ENCODE peak calls at places on chromosomes 7 and 10, in five cellular contexts. K is right atrium auricular region; R is neural progenitor cell; B is dorsolateral prefrontal cortex; X is Jurkat, Clone E6-1. S is an unnamed sample.

GRCh38 chr7:50696810-50697582 is 85.7 kb downstream of the GRB10 start:
- DNase-seq in K (no peak), R (peak; percentile 16), B (no peak), X (peak; percentile 15), S (no peak)

GRCh38 chr10:112956631-112957350 is 6.7 kb downstream of the TCF7L2 start:
- DNase-seq in K (no peak), R (peak; percentile 48), B (no peak), X (no peak), S (no peak)

GRCh38 chr10:83023647-83024046 is 1115.7 kb upstream of the GHITM start:
- DNase-seq in K (no peak), R (no peak), B (no peak), X (no peak), S (no peak)

GRCh38 chr10:29127037-29127436 is 161.8 kb upstream of the LYZL1 start:
- DNase-seq in K (no peak), R (peak; percentile 7), B (no peak), X (no peak), S (no peak)

GRCh38 chr7:111863269-111863668 is 301.0 kb upstream of the IMMP2L start:
- DNase-seq in K (no peak), R (no peak), B (no peak), X (no peak), S (no peak)

GRCh38 chr10:99395750-99396445 is 34.5 kb downstream of the GOT1 start:
- DNase-seq in K (peak; percentile 43), R (no peak), B (no peak), X (peak; percentile 11), S (no peak)

GRCh38 chr7:99525713-99526440 is 21.4 kb downstream of the ZKSCAN5 start:
- DNase-seq in K (no peak), R (peak; percentile 17), B (no peak), X (no peak), S (no peak)

GRCh38 chr7:87059525-87060287 is at the start of gene ELAPOR2:
- DNase-seq in K (peak; percentile 60), R (peak; percentile 95), B (peak; percentile 94), X (peak; percentile 45), S (peak; percentile 87)

GRCh38 chr7:101634196-101634717 is 5.2 kb upstream of the MYL10 start:
- DNase-seq in K (no peak), R (no peak), B (no peak), X (no peak), S (no peak)

GRCh38 chr7:74043523-74043951 is 15.6 kb downstream of the ELN start:
- DNase-seq in K (no peak), R (peak; percentile 79), B (no peak), X (no peak), S (no peak)

GRCh38 chr10:72561745-72562166 is 64.1 kb downstream of the MICU1 start:
- DNase-seq in K (no peak), R (no peak), B (no peak), X (no peak), S (peak; percentile 78)

GRCh38 chr7:7569615-7570014 is 2.9 kb downstream of the MIOS start:
- DNase-seq in K (no peak), R (no peak), B (no peak), X (no peak), S (no peak)

GRCh38 chr7:18400281-18400680 is 95.3 kb upstream of the HDAC9 start:
- DNase-seq in K (no peak), R (no peak), B (no peak), X (no peak), S (no peak)

GRCh38 chr10:100482834-100483185 is 20.0 kb downstream of the WNT8B start:
- DNase-seq in K (no peak), R (no peak), B (no peak), X (no peak), S (no peak)
- H3K4me3 ChIP-seq in K (peak overlapping the region; percentile 54), R (peak overlapping the region; percentile 50), B (peak overlapping the region; percentile 60), X (peak overlapping the region; percentile 56), S (peak overlapping the region; percentile 71)

DNA sequence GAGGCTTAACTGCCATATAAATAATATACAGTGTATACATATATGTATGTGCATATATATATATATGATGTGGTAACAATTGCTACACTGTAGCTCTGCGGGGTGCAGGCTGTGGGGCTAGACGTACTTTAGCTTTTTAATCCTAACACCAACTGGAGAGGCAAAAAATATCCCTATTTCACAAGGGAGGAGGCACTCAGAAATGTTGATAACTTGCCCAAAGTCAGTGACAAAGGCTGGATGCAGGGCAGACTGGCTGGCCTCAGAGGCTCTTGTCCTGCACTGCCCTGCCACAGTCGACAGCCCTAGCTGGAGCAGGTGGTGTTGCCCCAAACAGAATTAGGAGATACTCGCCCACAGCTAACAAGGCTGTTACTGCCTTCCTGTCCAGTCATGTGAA is 1.5 kb upstream of the RELN start:
- DNase-seq in K (no peak), R (no peak), B (no peak), X (no peak), S (no peak)
- H3K4me3 ChIP-seq in K (no peak overlapping the region), R (no peak overlapping the region), B (no peak overlapping the region), X (no peak overlapping the region), S (no peak overlapping the region)

GRCh38 chr7:163298-163695 is 29.1 kb upstream of the FAM20C start:
- DNase-seq in K (no peak), R (no peak), B (no peak), X (no peak), S (no peak)

GRCh38 chr7:162583-163297 is 29.6 kb upstream of the FAM20C start:
- DNase-seq in K (no peak), R (no peak), B (no peak), X (no peak), S (no peak)

GRCh38 chr7:164882-165660 is 27.3 kb upstream of the FAM20C start:
- DNase-seq in K (no peak), R (no peak), B (no peak), X (no peak), S (no peak)

GRCh38 chr7:165661-166369 is 26.6 kb upstream of the FAM20C start:
- DNase-seq in K (no peak), R (no peak), B (no peak), X (no peak), S (no peak)

DNA sequence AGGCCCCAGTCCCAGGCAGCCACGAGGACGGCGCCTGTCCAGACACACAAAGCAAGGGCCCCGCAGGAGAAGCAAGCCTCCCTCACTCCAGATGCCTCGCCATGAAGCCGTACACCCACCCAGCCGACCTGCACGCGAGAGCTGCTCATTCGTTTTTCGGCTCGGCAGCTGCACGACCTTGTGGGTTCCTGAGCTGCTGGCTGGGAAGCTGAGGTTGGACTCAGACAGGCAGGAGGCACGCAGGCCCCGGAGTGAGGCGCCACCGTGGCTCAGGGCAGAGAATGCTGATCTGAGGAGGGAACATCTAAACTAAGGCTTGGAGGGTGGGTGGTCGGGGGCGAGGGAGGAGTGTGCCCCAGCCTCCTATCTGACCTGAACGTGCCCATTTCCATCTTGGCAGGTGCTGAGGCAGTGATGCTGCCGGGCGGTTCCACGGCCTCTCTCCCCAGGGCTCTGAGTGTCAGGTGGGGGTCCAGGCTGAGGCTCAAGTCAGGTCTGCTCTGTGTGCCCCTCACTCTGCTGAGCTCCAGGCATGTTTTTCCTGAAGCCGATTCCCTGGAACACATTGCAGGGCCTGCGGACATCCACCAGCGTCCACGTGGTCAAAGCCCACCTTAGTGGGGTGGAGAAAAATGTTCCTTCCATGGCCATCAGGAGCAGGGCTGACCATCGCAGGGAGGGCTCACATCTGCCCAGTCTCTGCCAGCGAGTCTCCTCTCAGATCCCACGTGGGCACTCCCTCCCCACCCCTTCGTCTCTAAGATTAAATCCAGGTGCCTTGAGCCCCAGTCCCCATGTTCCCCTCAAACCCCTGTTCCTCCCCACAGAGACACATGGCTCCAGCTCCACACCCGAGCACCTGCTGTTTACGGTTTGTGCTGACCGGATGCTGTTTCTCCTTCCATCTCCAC is 28.1 kb upstream of the FAM20C start:
- DNase-seq in K (no peak), R (no peak), B (no peak), X (no peak), S (no peak)
- H3K4me3 ChIP-seq in K (no peak overlapping the region), R (no peak overlapping the region), B (no peak overlapping the region), X (no peak overlapping the region), S (no peak overlapping the region)

GRCh38 chr10:42755591-42756093 is 27.0 kb upstream of the BMS1 start:
- DNase-seq in K (no peak), R (no peak), B (no peak), X (no peak), S (no peak)

GRCh38 chr10:42753126-42753506 is 29.5 kb upstream of the BMS1 start:
- DNase-seq in K (peak; percentile 80), R (peak; percentile 86), B (peak; percentile 77), X (peak; percentile 30), S (no peak)

GRCh38 chr10:42753507-42754154 is 29.0 kb upstream of the BMS1 start:
- DNase-seq in K (no peak), R (peak; percentile 38), B (no peak), X (no peak), S (no peak)

GRCh38 chr10:42754155-42755027 is 28.2 kb upstream of the BMS1 start:
- DNase-seq in K (no peak), R (peak; percentile 59), B (no peak), X (peak; percentile 17), S (no peak)

DNA sequence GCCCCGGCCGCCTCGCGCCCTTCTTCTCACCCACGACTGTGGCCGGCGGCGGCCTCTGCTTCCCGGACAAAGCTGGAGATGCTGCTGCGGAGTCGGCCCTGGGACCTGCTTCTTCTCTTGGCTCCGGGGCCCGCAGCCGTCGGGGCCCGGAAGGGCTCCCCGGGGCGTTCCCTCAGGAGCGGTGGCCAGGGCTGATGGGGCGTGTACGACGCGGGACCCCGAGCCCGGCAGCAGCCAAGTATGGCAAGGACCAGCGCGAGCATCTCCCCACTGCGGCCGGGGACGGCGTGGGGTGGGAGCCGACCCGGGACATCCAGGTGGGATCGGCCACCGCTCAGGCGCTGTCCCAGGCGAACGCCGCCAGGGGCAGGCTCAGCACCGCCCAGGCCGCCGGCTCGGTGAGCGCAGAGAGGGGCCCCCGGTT is 27.6 kb upstream of the BMS1 start:
- DNase-seq in K (no peak), R (peak; percentile 42), B (no peak), X (no peak), S (no peak)
- H3K4me3 ChIP-seq in K (peak overlapping the region; percentile 55), R (peak overlapping the region; percentile 51), B (peak overlapping the region; percentile 54), X (no peak overlapping the region), S (no peak overlapping the region)